ENCODE peak calls at places on chromosomes 3 and 15, in nine cellular contexts. R is heart left ventricle, L is AG04450, E is fibroblast of the aortic adventitia, B is HFF-Myc, M is tibial artery, O is left ventricle myocardium inferior, P is endothelial cell, U is body of pancreas. I is an unnamed sample.
A peak's percentile ranks its signal among the peaks of the same experiment; 100 is the strongest.

GRCh38 chr3:9233101-9233500 is 16.3 kb downstream of the SRGAP3 start:
- DNase-seq in R (no peak), L (no peak), E (no peak), B (no peak), M (no peak), O (no peak), P (no peak), U (no peak), I (no peak)

GRCh38 chr3:127496256-127496655 is 94.3 kb downstream of the TPRA1 start:
- DNase-seq in R (no peak), L (no peak), E (no peak), B (no peak), M (no peak), O (no peak), P (no peak), U (no peak), I (no peak)

GRCh38 chr3:36677331-36678007 is 86.9 kb downstream of the DCLK3 start:
- DNase-seq in R (no peak), L (peak; percentile 55), E (peak; percentile 81), B (no peak), M (no peak), O (no peak), P (no peak), U (no peak), I (peak; percentile 54)

GRCh38 chr3:39801216-39801615 is 8.2 kb upstream of the MYRIP start:
- DNase-seq in R (no peak), L (no peak), E (no peak), B (no peak), M (no peak), O (no peak), P (no peak), U (no peak), I (no peak)

GRCh38 chr3:43223670-43224364 is 62.5 kb upstream of the SNRK start:
- DNase-seq in R (no peak), L (no peak), E (peak; percentile 46), B (no peak), M (no peak), O (no peak), P (no peak), U (no peak), I (no peak)

GRCh38 chr3:177905173-177905894 is 630.9 kb upstream of the KCNMB2 start:
- DNase-seq in R (no peak), L (peak; percentile 82), E (peak; percentile 99), B (peak; percentile 54), M (no peak), O (no peak), P (no peak), U (no peak), I (peak; percentile 92)

GRCh38 chr3:171138027-171138426 is 111.5 kb upstream of the SLC2A2 start:
- DNase-seq in R (no peak), L (no peak), E (no peak), B (no peak), M (no peak), O (no peak), P (no peak), U (no peak), I (no peak)

GRCh38 chr3:14256046-14256445 is 77.4 kb downstream of the LSM3 start:
- DNase-seq in R (no peak), L (no peak), E (no peak), B (no peak), M (peak; percentile 19), O (no peak), P (no peak), U (no peak), I (no peak)

GRCh38 chr15:101684384-101684783 is 32.2 kb upstream of the TM2D3 start:
- DNase-seq in R (peak; percentile 43), L (peak; percentile 32), E (peak; percentile 79), B (no peak), M (no peak), O (no peak), P (no peak), U (no peak), I (no peak)

GRCh38 chr3:129160891-129161859 is at the start of gene ISY1:
- DNase-seq in R (peak; percentile 93), L (peak; percentile 91), E (peak; percentile 99), B (peak; percentile 93), M (peak; percentile 94), O (peak; percentile 86), P (peak; percentile 82), U (peak; percentile 91), I (peak; percentile 87)

GRCh38 chr3:70824078-70824477 is 511.6 kb upstream of the MDFIC2 start:
- DNase-seq in R (no peak), L (no peak), E (peak; percentile 97), B (no peak), M (no peak), O (no peak), P (no peak), U (no peak), I (no peak)

GRCh38 chr15:69972436-69972835 is 125.3 kb downstream of the TLE3 start:
- DNase-seq in R (no peak), L (no peak), E (no peak), B (no peak), M (no peak), O (no peak), P (no peak), U (no peak), I (no peak)

GRCh38 chr3:22990291-22991200 is 212.6 kb upstream of the UBE2E2 start:
- DNase-seq in R (no peak), L (no peak), E (no peak), B (no peak), M (peak; percentile 62), O (no peak), P (no peak), U (no peak), I (no peak)

GRCh38 chr15:53446376-53446775 is 313.1 kb downstream of the WDR72 start:
- DNase-seq in R (no peak), L (no peak), E (no peak), B (no peak), M (no peak), O (no peak), P (no peak), U (peak; percentile 70), I (no peak)

GRCh38 chr3:38000965-38001455 is 10.4 kb downstream of the VILL start:
- DNase-seq in R (peak; percentile 21), L (no peak), E (no peak), B (no peak), M (peak; percentile 55), O (no peak), P (no peak), U (no peak), I (no peak)

GRCh38 chr3:38000242-38000916 is 9.8 kb downstream of the VILL start:
- DNase-seq in R (peak; percentile 24), L (no peak), E (no peak), B (no peak), M (peak; percentile 64), O (no peak), P (no peak), U (no peak), I (no peak)

GRCh38 chr3:38002940-38003339 is 12.4 kb downstream of the VILL start:
- DNase-seq in R (peak; percentile 29), L (no peak), E (no peak), B (no peak), M (no peak), O (no peak), P (no peak), U (peak; percentile 2), I (no peak)

GRCh38 chr3:38002291-38002876 is 11.8 kb downstream of the VILL start:
- DNase-seq in R (peak; percentile 21), L (no peak), E (no peak), B (no peak), M (no peak), O (no peak), P (no peak), U (peak; percentile 5), I (no peak)

GRCh38 chr3:38001456-38002081 is 11.0 kb downstream of the VILL start:
- DNase-seq in R (peak; percentile 32), L (no peak), E (no peak), B (no peak), M (peak; percentile 60), O (no peak), P (no peak), U (peak; percentile 78), I (no peak)
- TF ChIP-seq CTCF in R (no peak), L (peak; percentile 9), E (no peak), B (peak; percentile 21), M (no peak), O (no peak), P (peak; percentile 22), U (peak; percentile 38), I (no peak)

GRCh38 chr3:10278501-10278900 is 14.2 kb downstream of the GHRL start:
- DNase-seq in R (no peak), L (no peak), E (no peak), B (no peak), M (peak; percentile 37), O (no peak), P (no peak), U (no peak), I (no peak)

GRCh38 chr3:10280177-10280529 is 12.6 kb downstream of the GHRL start:
- DNase-seq in R (no peak), L (no peak), E (no peak), B (no peak), M (peak; percentile 48), O (no peak), P (no peak), U (no peak), I (no peak)

GRCh38 chr3:10279384-10280176 is 13.2 kb downstream of the GHRL start:
- DNase-seq in R (no peak), L (no peak), E (no peak), B (no peak), M (peak; percentile 39), O (no peak), P (no peak), U (no peak), I (no peak)

GRCh38 chr3:10281951-10282350 is 10.8 kb downstream of the GHRL start:
- DNase-seq in R (no peak), L (no peak), E (peak; percentile 66), B (no peak), M (no peak), O (no peak), P (no peak), U (no peak), I (no peak)

DNA sequence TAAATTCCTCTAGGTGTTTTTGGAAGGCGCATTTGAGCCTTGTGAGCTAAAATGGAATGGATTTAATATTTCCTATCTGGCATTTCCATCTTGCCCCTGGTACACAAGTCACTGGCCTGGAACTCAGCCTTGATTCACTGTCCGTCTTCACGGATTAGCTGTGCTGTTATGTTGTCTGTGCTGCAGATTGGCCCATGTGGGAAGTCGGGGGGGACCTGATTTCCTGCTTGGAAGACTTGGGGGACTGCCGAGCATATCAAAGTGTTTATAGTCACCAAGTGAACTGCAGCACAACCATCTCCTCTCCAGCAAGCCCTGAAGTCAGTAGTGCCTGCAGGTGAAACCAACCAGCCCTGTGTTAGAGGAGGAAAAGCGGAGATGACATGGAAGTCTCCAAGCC is 12.2 kb downstream of the GHRL start:
- DNase-seq in R (no peak), L (no peak), E (no peak), B (no peak), M (peak; percentile 53), O (no peak), P (no peak), U (no peak), I (no peak)
- TF ChIP-seq CTCF in R (no peak), L (no peak), E (no peak), B (no peak), M (no peak), O (no peak), P (no peak), U (no peak), I (no peak)

GRCh38 chr15:73633111-73633990 is at the start of gene NPTN:
- DNase-seq in R (peak; percentile 99), L (peak; percentile 93), E (peak; percentile 96), B (peak; percentile 86), M (peak; percentile 99), O (peak; percentile 99), P (peak; percentile 99), U (peak; percentile 99), I (peak; percentile 93)
- TF ChIP-seq CTCF in R (no peak), L (peak; percentile 16), E (no peak), B (no peak), M (peak; percentile 8), O (no peak), P (no peak), U (no peak), I (no peak)

GRCh38 chr3:192237992-192238608 is 489.2 kb downstream of the FGF12 start:
- DNase-seq in R (no peak), L (no peak), E (no peak), B (no peak), M (no peak), O (no peak), P (peak; percentile 11), U (no peak), I (no peak)
- TF ChIP-seq CTCF in R (no peak), L (no peak), E (no peak), B (no peak), M (no peak), O (no peak), P (no peak), U (no peak), I (no peak)

I was measured in AG09319.